ENCODE peak calls at places on chromosomes 2 and 18, in ten cellular contexts. I is mesendoderm; W is CD4-positive, CD25-positive, alpha-beta regulatory T cell; E is prostate gland; O is mesenchymal stem cell; D is cardiac muscle cell; F is breast epithelium; T is uterus; X is neural progenitor cell; H is naive thymus-derived CD4-positive, alpha-beta T cell. Z is an unnamed sample.

GRCh38 chr2:152847067-152847466 is 128.6 kb downstream of the ARL6IP6 start:
- DNase-seq in I (peak), W (no peak), E (no peak), O (peak), D (no peak), F (no peak), T (no peak), X (no peak), H (no peak), Z (no peak)

GRCh38 chr18:67589325-67589724 is 72.8 kb upstream of the DSEL start:
- DNase-seq in I (no peak), W (no peak), E (no peak), O (no peak), D (no peak), F (no peak), T (no peak), X (no peak), H (no peak), Z (no peak)

GRCh38 chr2:70946832-70947442 is 11.2 kb downstream of the ATP6V1B1 start:
- DNase-seq in I (peak), W (peak), E (no peak), O (peak), D (peak), F (peak), T (peak), X (peak), H (peak), Z (peak)

GRCh38 chr2:229127471-229127870 is 143.6 kb downstream of the PID1 start:
- DNase-seq in I (no peak), W (no peak), E (no peak), O (no peak), D (no peak), F (no peak), T (no peak), X (no peak), H (no peak), Z (no peak)

GRCh38 chr2:19349911-19350677 is 8.3 kb downstream of the OSR1 start:
- DNase-seq in I (peak), W (no peak), E (no peak), O (peak), D (peak), F (no peak), T (no peak), X (peak), H (no peak), Z (peak)

GRCh38 chr2:84288335-84288734 is 170.7 kb downstream of the SUCLG1 start:
- DNase-seq in I (peak), W (no peak), E (no peak), O (no peak), D (no peak), F (no peak), T (no peak), X (peak), H (no peak), Z (peak)

GRCh38 chr2:145323512-145323911 is 803.6 kb upstream of the ZEB2 start:
- DNase-seq in I (no peak), W (no peak), E (no peak), O (peak), D (no peak), F (no peak), T (no peak), X (no peak), H (peak), Z (no peak)

GRCh38 chr2:230512955-230513748 is 97.2 kb downstream of the SP100 start:
- DNase-seq in I (no peak), W (no peak), E (no peak), O (no peak), D (no peak), F (no peak), T (no peak), X (no peak), H (no peak), Z (no peak)

GRCh38 chr2:239866778-239867177 is 158.4 kb downstream of the NDUFA10 start:
- DNase-seq in I (no peak), W (no peak), E (no peak), O (no peak), D (no peak), F (no peak), T (no peak), X (no peak), H (no peak), Z (no peak)

GRCh38 chr2:240145461-240145860 is 5.0 kb upstream of the OTOS start:
- DNase-seq in I (no peak), W (no peak), E (no peak), O (no peak), D (no peak), F (no peak), T (no peak), X (no peak), H (no peak), Z (no peak)

GRCh38 chr2:202172439-202173191 is 65.8 kb downstream of the SUMO1 start:
- DNase-seq in I (no peak), W (no peak), E (no peak), O (peak), D (no peak), F (no peak), T (no peak), X (no peak), H (no peak), Z (no peak)

GRCh38 chr2:673016-673415 is 4.2 kb downstream of the TMEM18 start:
- DNase-seq in I (no peak), W (no peak), E (no peak), O (no peak), D (no peak), F (no peak), T (no peak), X (no peak), H (no peak), Z (peak)
- H3K27ac ChIP-seq in I (no peak), W (no peak), E (no peak), O (peak), D (no peak), F (no peak), T (no peak), X (no peak), H (no peak), Z (no peak)

GRCh38 chr2:136383161-136383560 is 265.2 kb upstream of the CXCR4 start:
- DNase-seq in I (no peak), W (no peak), E (no peak), O (no peak), D (no peak), F (no peak), T (no peak), X (no peak), H (no peak), Z (no peak)

GRCh38 chr2:136378712-136379595 is 261.0 kb upstream of the CXCR4 start:
- DNase-seq in I (peak), W (peak), E (peak), O (peak), D (peak), F (no peak), T (no peak), X (peak), H (peak), Z (peak)

GRCh38 chr2:136381245-136381644 is 263.3 kb upstream of the CXCR4 start:
- DNase-seq in I (no peak), W (no peak), E (no peak), O (no peak), D (no peak), F (no peak), T (no peak), X (no peak), H (no peak), Z (no peak)

GRCh38 chr2:136384541-136385303 is 266.8 kb upstream of the CXCR4 start:
- DNase-seq in I (peak), W (peak), E (peak), O (peak), D (peak), F (no peak), T (no peak), X (peak), H (peak), Z (peak)

GRCh38 chr2:136381722-136382633 is 264.0 kb upstream of the CXCR4 start:
- DNase-seq in I (no peak), W (peak), E (no peak), O (no peak), D (no peak), F (no peak), T (no peak), X (no peak), H (peak), Z (no peak)
- H3K27ac ChIP-seq in I (no peak), W (peak), E (no peak), O (no peak), D (no peak), F (no peak), T (no peak), X (no peak), H (peak), Z (no peak)

GRCh38 chr2:173095356-173095755 is 19.7 kb downstream of the MAP3K20 start:
- DNase-seq in I (no peak), W (no peak), E (no peak), O (no peak), D (no peak), F (no peak), T (no peak), X (no peak), H (no peak), Z (no peak)
- H3K27ac ChIP-seq in I (no peak), W (no peak), E (no peak), O (no peak), D (no peak), F (no peak), T (no peak), X (no peak), H (no peak), Z (no peak)

DNA sequence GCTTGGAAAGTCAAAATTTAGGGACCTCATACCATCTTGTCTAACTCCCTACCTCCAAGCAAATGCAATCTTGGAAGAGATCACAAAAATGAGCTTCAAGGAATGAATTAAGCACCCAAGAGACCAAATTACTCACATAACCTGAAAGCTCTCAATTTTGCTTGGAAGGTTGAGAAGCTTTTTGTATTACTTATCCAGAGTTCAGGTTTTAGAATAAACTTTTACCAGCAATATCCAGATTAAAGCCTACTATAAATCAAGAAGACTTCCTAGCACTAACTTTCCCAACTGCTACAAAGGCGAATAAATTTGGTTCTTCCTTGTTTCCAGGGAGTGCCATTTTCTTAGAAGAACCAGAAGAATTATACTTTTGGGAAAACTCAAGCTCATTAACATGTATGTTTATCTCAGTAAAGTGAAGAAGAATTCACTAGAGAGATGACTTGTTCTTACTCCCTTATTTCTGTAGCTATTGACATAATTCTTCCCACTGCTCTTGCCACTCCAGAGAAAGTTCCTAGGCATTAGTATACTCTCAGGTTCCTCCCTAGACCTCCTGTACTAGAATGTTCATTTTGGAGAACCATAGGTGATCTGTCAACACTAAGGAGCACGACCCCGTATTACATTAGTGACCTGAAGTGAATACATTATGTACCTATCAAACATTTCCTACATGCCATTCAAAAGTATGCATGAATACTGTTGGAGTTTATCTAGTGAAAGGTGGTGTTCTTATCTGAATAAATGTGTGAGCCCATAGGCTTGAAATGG is 18.0 kb upstream of the STPG4 start:
- DNase-seq in I (no peak), W (no peak), E (no peak), O (no peak), D (no peak), F (no peak), T (no peak), X (no peak), H (no peak), Z (no peak)
- H3K27ac ChIP-seq in I (no peak), W (peak), E (peak), O (peak), D (no peak), F (peak), T (peak), X (no peak), H (peak), Z (no peak)

DNA sequence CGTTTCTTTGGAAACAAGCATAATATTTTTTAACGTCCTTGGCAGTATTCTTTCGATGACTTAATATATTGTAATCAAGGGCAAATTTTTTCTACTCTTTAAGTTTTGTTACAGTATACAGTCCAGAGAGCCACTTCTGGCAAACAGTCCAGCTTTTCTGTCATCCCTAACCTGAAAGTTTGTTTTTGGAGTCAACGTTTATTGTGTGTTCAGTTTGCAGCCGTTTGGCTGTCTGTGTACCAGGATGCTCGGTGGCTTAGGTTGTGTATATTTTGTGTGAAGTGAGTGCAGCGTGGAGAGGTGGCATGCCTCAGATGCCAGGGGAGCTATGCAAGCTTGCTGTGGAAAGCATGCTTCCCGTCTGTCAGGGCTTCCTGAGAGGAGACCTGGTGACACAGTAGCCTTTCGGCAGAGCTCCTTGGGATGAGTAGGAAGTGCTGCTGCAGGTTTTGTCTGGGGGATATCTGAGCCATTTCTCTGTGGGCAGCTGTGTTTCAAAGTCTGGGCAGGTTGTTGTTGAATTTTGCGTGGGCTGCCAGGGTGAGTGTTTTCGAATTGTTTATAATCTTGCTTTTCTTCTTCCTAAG is 14.7 kb downstream of the MAP3K20 start:
- DNase-seq in I (peak), W (no peak), E (no peak), O (peak), D (peak), F (no peak), T (peak), X (peak), H (no peak), Z (peak)
- H3K27ac ChIP-seq in I (no peak), W (no peak), E (no peak), O (peak), D (peak), F (peak), T (peak), X (no peak), H (no peak), Z (no peak)

GRCh38 chr2:41334159-41334558 is 713.7 kb upstream of the PKDCC start:
- DNase-seq in I (no peak), W (no peak), E (no peak), O (no peak), D (no peak), F (no peak), T (no peak), X (no peak), H (no peak), Z (no peak)

DNA sequence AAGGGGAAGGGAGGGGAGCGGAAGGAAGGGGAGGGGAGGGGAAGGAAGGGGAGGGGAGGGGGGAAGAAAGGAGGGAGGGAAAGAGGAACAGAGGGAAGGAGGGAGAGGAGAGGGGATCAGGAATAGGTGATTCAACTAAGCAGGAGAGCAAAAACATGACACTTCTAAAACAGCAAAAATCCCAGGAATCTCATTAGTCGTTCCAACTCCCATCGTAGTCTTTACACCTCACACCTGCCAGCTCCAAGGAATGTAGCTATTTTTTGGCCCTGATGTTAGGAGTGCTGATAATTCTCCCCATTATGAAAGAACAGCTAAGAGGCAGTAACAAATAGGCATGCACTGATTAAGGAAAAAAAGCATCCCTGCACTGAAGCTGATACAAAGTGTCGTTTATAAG is 709.9 kb upstream of the PKDCC start:
- DNase-seq in I (peak), W (no peak), E (no peak), O (no peak), D (no peak), F (no peak), T (no peak), X (no peak), H (no peak), Z (peak)
- H3K27ac ChIP-seq in I (no peak), W (no peak), E (no peak), O (no peak), D (no peak), F (no peak), T (no peak), X (no peak), H (no peak), Z (no peak)

GRCh38 chr18:23614891-23615290 is 28.6 kb upstream of the NPC1 start:
- DNase-seq in I (no peak), W (no peak), E (no peak), O (no peak), D (no peak), F (no peak), T (no peak), X (no peak), H (no peak), Z (no peak)

GRCh38 chr18:23617412-23618009 is 31.2 kb upstream of the NPC1 start:
- DNase-seq in I (no peak), W (no peak), E (no peak), O (no peak), D (no peak), F (no peak), T (no peak), X (no peak), H (no peak), Z (no peak)

GRCh38 chr18:23619388-23619873 is 33.1 kb upstream of the NPC1 start:
- DNase-seq in I (peak), W (no peak), E (no peak), O (peak), D (peak), F (no peak), T (peak), X (peak), H (no peak), Z (no peak)

GRCh38 chr18:23616258-23616657 is 30.0 kb upstream of the NPC1 start:
- DNase-seq in I (no peak), W (no peak), E (no peak), O (no peak), D (no peak), F (no peak), T (no peak), X (no peak), H (no peak), Z (no peak)

GRCh38 chr18:23618862-23619387 is 32.6 kb upstream of the NPC1 start:
- DNase-seq in I (peak), W (no peak), E (no peak), O (no peak), D (peak), F (no peak), T (no peak), X (peak), H (no peak), Z (peak)
- H3K27ac ChIP-seq in I (no peak), W (no peak), E (peak), O (no peak), D (no peak), F (peak), T (peak), X (no peak), H (no peak), Z (no peak)

DNA sequence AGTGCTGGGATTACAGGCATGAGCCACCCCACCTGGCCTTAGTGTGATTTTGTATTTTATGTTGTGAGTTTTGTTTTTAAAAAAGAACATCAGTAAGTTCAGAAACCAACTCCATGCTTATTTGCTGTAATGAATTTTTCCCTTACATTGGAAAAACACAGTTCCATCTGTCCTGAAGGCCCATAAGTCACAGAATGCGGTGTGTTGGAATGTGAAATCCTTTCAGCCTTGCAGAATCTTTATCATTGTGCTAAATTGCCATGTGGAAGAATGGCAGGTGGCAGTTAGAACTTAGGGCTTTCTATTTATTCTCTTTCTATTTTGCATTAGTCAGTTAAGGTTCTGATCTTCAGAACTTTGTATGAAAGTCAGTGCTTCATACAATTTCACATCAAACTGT is 52.6 kb downstream of the NEDD4L start:
- DNase-seq in I (no peak), W (no peak), E (no peak), O (no peak), D (no peak), F (no peak), T (no peak), X (no peak), H (no peak), Z (no peak)
- H3K27ac ChIP-seq in I (no peak), W (no peak), E (no peak), O (no peak), D (peak), F (no peak), T (no peak), X (no peak), H (no peak), Z (no peak)

Z was measured in endodermal cell.